ENCODE peak calls at places on chromosome 7, in five cellular contexts. Z, I, P, C and G are unnamed samples.
A peak's percentile ranks its signal among the peaks of the same experiment; 100 is the strongest.

GRCh38 chr7:139587535-139587934 is 64.0 kb downstream of the CLEC2L start:
- DNase-seq in Z (no peak), I (no peak), P (no peak), C (no peak), G (no peak)

GRCh38 chr7:134421998-134422397 is 36.9 kb downstream of the AKR1B1 start:
- DNase-seq in Z (no peak), I (peak; percentile 27), P (no peak), C (no peak), G (no peak)

GRCh38 chr7:50022451-50022850 is 70.6 kb downstream of the ZPBP start:
- DNase-seq in Z (no peak), I (no peak), P (no peak), C (no peak), G (no peak)

GRCh38 chr7:41875513-41875912 is 172.6 kb upstream of the INHBA start:
- DNase-seq in Z (no peak), I (no peak), P (no peak), C (no peak), G (no peak)

GRCh38 chr7:23394828-23395227 is 75.5 kb downstream of the IGF2BP3 start:
- DNase-seq in Z (no peak), I (peak; percentile 18), P (no peak), C (no peak), G (no peak)

GRCh38 chr7:158161194-158161593 is 426.4 kb downstream of the PTPRN2 start:
- DNase-seq in Z (no peak), I (no peak), P (no peak), C (no peak), G (no peak)

GRCh38 chr7:46156039-46156438 is 235.0 kb upstream of the IGFBP3 start:
- DNase-seq in Z (no peak), I (no peak), P (no peak), C (no peak), G (no peak)

GRCh38 chr7:104341545-104341944 is 13.1 kb downstream of the LHFPL3 start:
- DNase-seq in Z (no peak), I (no peak), P (no peak), C (no peak), G (no peak)

GRCh38 chr7:139871820-139872219 is 42.8 kb downstream of the TBXAS1 start:
- DNase-seq in Z (no peak), I (no peak), P (no peak), C (no peak), G (no peak)

GRCh38 chr7:18352339-18353255 is 143.0 kb upstream of the HDAC9 start:
- DNase-seq in Z (peak; percentile 6), I (peak; percentile 73), P (peak; percentile 12), C (no peak), G (peak; percentile 66)

GRCh38 chr7:97346349-97346748 is 228.9 kb downstream of the SDHAF3 start:
- DNase-seq in Z (no peak), I (no peak), P (no peak), C (no peak), G (no peak)

GRCh38 chr7:151251328-151251925 is 2.9 kb upstream of the SMARCD3 start:
- DNase-seq in Z (peak; percentile 88), I (peak; percentile 68), P (no peak), C (peak; percentile 91), G (no peak)

GRCh38 chr7:40499718-40500117 is 364.9 kb downstream of the SUGCT start:
- DNase-seq in Z (no peak), I (peak; percentile 70), P (no peak), C (no peak), G (no peak)